ENCODE peak calls at places on chromosomes 1 and 21, in ten cellular contexts. T, I, Q, O, U, V, B, X, S and K are unnamed samples.

GRCh38 chr1:226525750-226526149 is 22.8 kb upstream of the STUM start:
- DNase-seq in X (no peak), I (no peak), S (no peak), V (peak), B (no peak), U (no peak), T (no peak), Q (no peak), O (peak), K (no peak)

GRCh38 chr1:9538669-9539164 is 548 bp upstream of the SLC25A33 start:
- DNase-seq in O (no peak), U (no peak), Q (no peak), T (no peak), V (no peak), I (no peak), S (no peak), B (no peak), X (no peak), K (no peak)

GRCh38 chr1:21468597-21468996 is 28.7 kb downstream of the NBPF3 start:
- DNase-seq in T (peak), V (no peak), S (no peak), O (peak), B (peak), I (peak), Q (no peak), X (no peak), U (no peak), K (no peak)

GRCh38 chr1:212699839-212700596 is at the start of gene BATF3:
- DNase-seq in Q (no peak), U (no peak), X (peak), V (peak), T (peak), S (no peak), O (no peak), I (peak), B (peak), K (no peak)

GRCh38 chr1:237005674-237006073 is 1.4 kb upstream of the MT1HL1 start:
- DNase-seq in O (no peak), I (no peak), X (no peak), T (no peak), V (no peak), U (no peak), S (no peak), Q (no peak), B (no peak), K (no peak)

GRCh38 chr1:207862241-207862787 is 48.6 kb downstream of the CD34 start:
- DNase-seq in O (no peak), B (no peak), Q (no peak), X (no peak), V (peak), U (no peak), S (no peak), T (no peak), I (no peak), K (peak)

GRCh38 chr1:115765091-115765490 is 3.4 kb downstream of the CASQ2 start:
- DNase-seq in I (no peak), X (no peak), U (no peak), S (no peak), B (no peak), Q (no peak), O (no peak), V (no peak), T (no peak), K (no peak)

GRCh38 chr21:39318091-39318959 is 4.9 kb upstream of the BRWD1 start:
- DNase-seq in I (no peak), X (no peak), T (no peak), B (no peak), V (no peak), O (no peak), U (no peak), S (no peak), Q (no peak), K (no peak)

GRCh38 chr21:14562959-14563358 is 16.8 kb upstream of the SAMSN1 start:
- DNase-seq in O (no peak), S (no peak), U (no peak), Q (no peak), B (no peak), V (no peak), X (no peak), T (no peak), I (no peak), K (no peak)

GRCh38 chr1:9606948-9607347 is 18.2 kb downstream of the TMEM201 start:
- DNase-seq in T (no peak), I (no peak), V (no peak), Q (peak), B (no peak), U (no peak), X (no peak), O (no peak), S (no peak), K (no peak)

GRCh38 chr21:26070822-26071425 is 99.6 kb downstream of the APP start:
- DNase-seq in B (peak), Q (no peak), U (peak), X (peak), O (peak), V (peak), I (no peak), T (peak), S (no peak), K (peak)

GRCh38 chr1:31054349-31054748 is 11.2 kb downstream of the PUM1 start:
- DNase-seq in I (no peak), U (no peak), Q (no peak), O (no peak), T (no peak), X (no peak), V (peak), B (no peak), S (no peak), K (peak)

GRCh38 chr21:31564439-31564838 is 95.1 kb upstream of the SOD1 start:
- DNase-seq in X (no peak), T (no peak), I (no peak), U (no peak), O (no peak), B (no peak), V (no peak), Q (no peak), S (no peak), K (no peak)

GRCh38 chr21:43634618-43635017 is 24.7 kb downstream of the HSF2BP start:
- DNase-seq in I (no peak), X (no peak), Q (no peak), O (no peak), U (no peak), T (no peak), S (no peak), B (no peak), V (no peak), K (peak)

GRCh38 chr1:81377406-81377805 is 423.3 kb upstream of the ADGRL2 start:
- DNase-seq in U (no peak), S (no peak), B (no peak), X (no peak), Q (no peak), V (no peak), T (no peak), O (no peak), I (no peak), K (no peak)

GRCh38 chr21:35026617-35027557 is 22.2 kb downstream of the RUNX1 start:
- DNase-seq in U (no peak), B (peak), O (peak), V (no peak), I (peak), Q (no peak), T (peak), S (peak), X (peak), K (peak)

GRCh38 chr1:188937965-188938551 is 1539.6 kb downstream of the BRINP3 start:
- DNase-seq in Q (no peak), U (no peak), V (no peak), S (no peak), X (no peak), B (peak), O (peak), T (no peak), I (no peak), K (no peak)

GRCh38 chr1:242890211-242890741 is 364.8 kb downstream of the CEP170 start:
- DNase-seq in V (no peak), Q (no peak), X (no peak), U (no peak), S (no peak), T (no peak), O (no peak), B (peak), I (peak), K (no peak)

GRCh38 chr1:247942624-247943023 is 6.0 kb upstream of the OR2L8 start:
- DNase-seq in U (no peak), B (no peak), O (no peak), Q (no peak), I (no peak), S (no peak), V (no peak), X (no peak), T (no peak), K (no peak)

GRCh38 chr1:209827384-209828261 is at the start of gene UTP25:
- DNase-seq in T (peak), B (peak), X (peak), U (peak), S (peak), V (peak), I (peak), Q (peak), O (peak), K (peak)

GRCh38 chr1:119187416-119187815 is 47.0 kb upstream of the WARS2 start:
- DNase-seq in Q (no peak), S (no peak), B (no peak), I (no peak), T (no peak), V (no peak), X (no peak), O (no peak), U (no peak), K (no peak)

GRCh38 chr1:36217667-36218066 is 6.6 kb upstream of the THRAP3 start:
- DNase-seq in O (peak), B (peak), S (no peak), U (no peak), T (no peak), I (no peak), Q (no peak), X (no peak), V (no peak), K (peak)

GRCh38 chr21:41684381-41685245 is 82.2 kb downstream of the RIPK4 start:
- DNase-seq in S (no peak), X (no peak), T (no peak), U (no peak), I (no peak), V (peak), Q (no peak), O (peak), B (peak), K (peak)

GRCh38 chr1:207789792-207790787 is 38.2 kb downstream of the CD46 start:
- DNase-seq in T (no peak), B (no peak), S (no peak), I (no peak), V (no peak), O (no peak), X (no peak), U (no peak), Q (no peak), K (no peak)

GRCh38 chr1:81802601-81803422 is 2.1 kb downstream of the ADGRL2 start:
- DNase-seq in O (peak), T (no peak), U (no peak), V (peak), X (no peak), B (peak), I (peak), S (no peak), Q (no peak), K (peak)

GRCh38 chr1:220825819-220826551 is 39.3 kb downstream of the MTARC1 start:
- DNase-seq in I (no peak), Q (no peak), V (no peak), U (no peak), X (no peak), S (no peak), T (no peak), B (no peak), O (no peak), K (no peak)

GRCh38 chr1:2412773-2413494 is 570 bp upstream of the PEX10 start:
- DNase-seq in T (peak), B (peak), U (peak), X (no peak), Q (no peak), I (no peak), S (no peak), V (peak), O (no peak), K (peak)

GRCh38 chr1:175599212-175599681 is 144.1 kb downstream of the TNR start:
- DNase-seq in U (no peak), I (peak), S (no peak), Q (no peak), T (no peak), V (no peak), X (no peak), B (no peak), O (no peak), K (no peak)

GRCh38 chr1:165520646-165521045 is 23.2 kb upstream of the LRRC52 start:
- DNase-seq in X (no peak), B (no peak), O (no peak), V (no peak), S (no peak), T (no peak), I (no peak), Q (no peak), U (no peak), K (no peak)

GRCh38 chr1:30788580-30789387 is 31.2 kb upstream of the LAPTM5 start:
- DNase-seq in T (no peak), I (no peak), X (no peak), O (no peak), Q (no peak), V (no peak), B (no peak), U (no peak), S (no peak), K (no peak)

GRCh38 chr1:233409540-233409939 is 82.0 kb downstream of the MAP3K21 start:
- DNase-seq in I (no peak), V (no peak), B (no peak), O (no peak), Q (no peak), T (no peak), X (no peak), U (no peak), S (no peak), K (no peak)

GRCh38 chr1:113871597-113872113 is at the start of gene PTPN22:
- DNase-seq in I (no peak), U (no peak), B (no peak), V (peak), S (peak), T (peak), X (peak), Q (no peak), O (peak), K (peak)

GRCh38 chr1:214264196-214264595 is 16.8 kb upstream of the SMYD2 start:
- DNase-seq in Q (no peak), O (no peak), B (no peak), S (no peak), V (no peak), X (no peak), T (no peak), I (no peak), U (peak), K (no peak)

GRCh38 chr21:28523367-28523766 is 469.3 kb downstream of the LTN1 start:
- DNase-seq in U (no peak), Q (no peak), S (no peak), T (no peak), O (peak), B (no peak), I (no peak), V (no peak), X (no peak), K (no peak)

GRCh38 chr1:148160048-148160395 is 7.9 kb upstream of the NBPF11 start:
- DNase-seq in V (no peak), B (no peak), O (no peak), S (no peak), X (no peak), U (no peak), Q (no peak), I (no peak), T (no peak), K (no peak)

GRCh38 chr21:39670741-39671140 is 58.0 kb downstream of the B3GALT5 start:
- DNase-seq in Q (no peak), V (no peak), X (no peak), B (no peak), I (no peak), S (no peak), O (no peak), U (peak), T (no peak), K (no peak)

GRCh38 chr1:117599822-117600221 is 6.0 kb upstream of the TENT5C start:
- DNase-seq in Q (no peak), X (no peak), V (no peak), S (no peak), B (no peak), O (no peak), T (no peak), I (no peak), U (no peak), K (no peak)

GRCh38 chr1:43317817-43318471 is 17.2 kb downstream of the TIE1 start:
- DNase-seq in U (no peak), X (no peak), B (no peak), T (no peak), V (no peak), I (peak), Q (peak), O (no peak), S (no peak), K (peak)

GRCh38 chr1:110155878-110156522 is 5.7 kb downstream of the SLC6A17 start:
- DNase-seq in S (no peak), U (no peak), O (peak), T (peak), V (peak), I (no peak), B (no peak), X (no peak), Q (no peak), K (peak)